ENCODE peak calls at places on chromosomes 11 and 22, in four cellular contexts. N, J, W and Q are unnamed samples. For H3K36me3, the result is how much of the 10 kb centered on the place peaks cover.

GRCh38 chr11:118606844-118607228 is 579 bp upstream of the PHLDB1 start:
- DNase-seq in W (no peak), N (no peak), J (no peak), Q (no peak)

GRCh38 chr22:36761553-36762240 is 14.2 kb downstream of the IFT27 start:
- DNase-seq in W (no peak), N (no peak), J (no peak), Q (no peak)

GRCh38 chr22:32103648-32104326 is 55.3 kb downstream of the C22orf42 start:
- DNase-seq in N (no peak), W (no peak), J (no peak), Q (no peak)

GRCh38 chr11:76523147-76523546 is 78.3 kb downstream of the EMSY start:
- DNase-seq in J (no peak), W (no peak), N (peak), Q (no peak)

GRCh38 chr22:42800731-42801536 is 56.1 kb downstream of the ARFGAP3 start:
- DNase-seq in J (no peak), W (no peak), N (peak), Q (no peak)

GRCh38 chr11:19218801-19219460 is 17.1 kb upstream of the CSRP3 start:
- DNase-seq in J (no peak), W (no peak), N (no peak), Q (no peak)

GRCh38 chr11:6022954-6023353 is 7.6 kb downstream of the OR56A1 start:
- DNase-seq in J (peak), N (peak), W (peak), Q (no peak)

GRCh38 chr11:36509265-36509664 is 807 bp downstream of the TRAF6 start:
- DNase-seq in N (no peak), J (peak), W (no peak), Q (no peak)

GRCh38 chr11:17595526-17596309 is 48.7 kb downstream of the OTOG start:
- DNase-seq in W (no peak), J (no peak), N (no peak), Q (peak)

GRCh38 chr11:117759305-117759704 is 37.7 kb downstream of the DSCAML1 start:
- DNase-seq in J (no peak), N (no peak), W (no peak), Q (peak)

GRCh38 chr11:102225689-102226562 is 91.4 kb upstream of the BIRC3 start:
- DNase-seq in W (no peak), N (peak), J (no peak), Q (no peak)

GRCh38 chr11:62925308-62925707 is 4.1 kb upstream of the CHRM1 start:
- DNase-seq in J (no peak), N (no peak), W (no peak), Q (no peak)

GRCh38 chr22:46150615-46151423 is 493 bp downstream of the PPARA start:
- DNase-seq in J (peak), N (no peak), W (no peak), Q (peak)

GRCh38 chr22:47396105-47396504 is 633.7 kb downstream of the TBC1D22A start:
- DNase-seq in N (no peak), W (no peak), J (no peak), Q (no peak)

GRCh38 chr11:14617241-14618027 is 26.2 kb upstream of the PDE3B start:
- DNase-seq in N (peak), J (no peak), W (no peak), Q (no peak)

GRCh38 chr22:44758354-44758969 is 6.1 kb downstream of the ARHGAP8 start:
- DNase-seq in W (no peak), N (no peak), J (no peak), Q (no peak)

GRCh38 chr11:79119491-79120284 is 321.1 kb downstream of the TENM4 start:
- DNase-seq in W (no peak), J (no peak), N (no peak), Q (no peak)

GRCh38 chr11:116427903-116428637 is 344.7 kb downstream of the BUD13 start:
- DNase-seq in W (no peak), N (peak), J (no peak), Q (no peak)

GRCh38 chr11:45147871-45148270 is 1.4 kb downstream of the PRDM11 start:
- DNase-seq in N (no peak), W (no peak), J (no peak), Q (no peak)

GRCh38 chr11:105861225-105861624 is 160.8 kb downstream of the MSANTD4 start:
- DNase-seq in W (no peak), J (no peak), N (no peak), Q (no peak)
- TF ChIP-seq BRCA1 in W (no peak), J (no peak), N (no peak), Q (no peak)

GRCh38 chr22:19909350-19910179 is 32.0 kb upstream of the COMT start:
- DNase-seq in J (peak), N (peak), W (peak), Q (peak)
- H3K36me3 ChIP-seq in J (under half), N (under half), W (under half), Q (under half)

GRCh38 chr11:1139441-1140066 is 18.2 kb upstream of the MUC5AC start:
- DNase-seq in W (no peak), J (no peak), N (no peak), Q (no peak)
- TF ChIP-seq BRCA1 in W (no peak), J (no peak), N (no peak), Q (no peak)

GRCh38 chr11:71485466-71485865 is 32.5 kb downstream of the NADSYN1 start:
- DNase-seq in N (no peak), W (no peak), J (no peak), Q (no peak)

GRCh38 chr11:71485063-71485399 is 32.0 kb downstream of the NADSYN1 start:
- DNase-seq in W (no peak), J (no peak), N (no peak), Q (no peak)

GRCh38 chr11:71488086-71488967 is 35.3 kb downstream of the NADSYN1 start:
- DNase-seq in N (no peak), W (no peak), J (peak), Q (no peak)

GRCh38 chr11:71484248-71485062 is 31.5 kb downstream of the NADSYN1 start:
- DNase-seq in W (no peak), J (no peak), N (no peak), Q (no peak)

GRCh38 chr11:71486320-71486719 is 33.3 kb downstream of the NADSYN1 start:
- DNase-seq in J (no peak), W (no peak), N (no peak), Q (no peak)
- H3K36me3 ChIP-seq in J (half or more), W (under half), N (under half), Q (under half)

DNA sequence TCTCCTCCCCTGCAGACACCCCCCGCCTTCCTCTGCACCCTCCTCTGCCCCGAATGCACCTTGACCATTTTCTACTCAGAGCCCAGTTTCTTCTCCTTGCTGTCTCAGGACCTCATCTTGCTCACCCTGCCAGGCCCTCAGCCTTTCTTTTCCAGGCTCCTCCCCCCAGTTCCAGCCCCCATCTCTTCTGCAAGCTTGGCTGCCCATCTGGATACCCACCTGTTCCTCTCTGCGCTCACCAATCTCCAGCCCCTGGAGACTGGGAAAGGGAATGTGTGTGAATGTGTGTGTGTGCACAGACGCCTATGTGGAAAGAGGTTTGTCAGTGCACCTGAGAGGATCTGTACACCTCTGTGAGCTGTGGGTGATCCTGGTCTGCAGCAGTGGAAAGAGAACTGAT is 36.4 kb downstream of the SLC22A12 start:
- DNase-seq in W (no peak), J (no peak), N (no peak), Q (no peak)
- TF ChIP-seq BRCA1 in W (no peak), J (no peak), N (no peak), Q (no peak)

DNA sequence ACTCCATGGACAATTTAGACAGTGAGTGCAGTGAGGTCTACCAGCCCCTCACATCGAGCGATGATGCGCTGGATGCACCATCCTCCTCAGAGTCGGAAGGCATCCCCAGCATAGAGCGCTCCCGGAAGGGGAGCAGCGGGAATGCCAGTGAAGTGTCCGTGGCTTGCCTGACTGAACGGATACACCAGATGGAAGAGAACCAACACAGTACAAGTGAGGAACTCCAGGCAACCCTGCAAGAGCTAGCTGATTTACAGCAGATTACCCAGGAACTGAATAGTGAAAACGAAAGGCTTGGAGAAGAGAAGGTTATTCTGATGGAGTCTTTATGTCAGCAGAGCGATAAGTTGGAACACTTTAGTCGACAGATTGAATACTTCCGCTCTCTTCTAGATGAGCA is 51.4 kb downstream of the SPECC1L start:
- DNase-seq in J (no peak), W (no peak), N (no peak), Q (no peak)
- H3K36me3 ChIP-seq in J (under half), W (under half), N (half or more), Q (under half)

DNA sequence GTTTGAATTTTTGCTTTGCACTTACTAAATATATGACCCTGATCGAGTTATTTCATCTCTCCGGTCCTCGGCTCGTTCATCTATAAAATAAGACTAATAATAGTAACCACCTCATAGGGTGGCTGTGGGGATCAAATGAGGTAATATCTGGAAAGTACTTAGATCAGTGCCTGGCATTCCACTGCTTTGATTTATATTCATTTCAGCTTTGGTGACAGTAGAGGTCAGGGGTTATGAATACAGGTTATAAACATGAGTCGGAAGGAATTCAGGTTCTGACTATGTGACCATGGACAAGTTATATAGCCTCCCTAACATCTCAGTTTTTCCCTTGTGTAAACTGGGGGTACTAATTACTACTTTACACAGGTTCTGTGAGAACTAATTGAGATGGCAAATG is 2.8 kb upstream of the TEAD1 start:
- DNase-seq in J (no peak), W (no peak), N (no peak), Q (no peak)
- TF ChIP-seq BRCA1 in J (no peak), W (no peak), N (no peak), Q (no peak)

GRCh38 chr11:10659339-10660216 is 34.0 kb downstream of the IRAG1 start:
- DNase-seq in W (no peak), J (peak), N (peak), Q (no peak)

GRCh38 chr11:10658621-10659338 is 34.8 kb downstream of the IRAG1 start:
- DNase-seq in W (no peak), N (no peak), J (no peak), Q (no peak)

GRCh38 chr11:10663365-10663764 is 30.2 kb downstream of the IRAG1 start:
- DNase-seq in N (no peak), J (no peak), W (no peak), Q (no peak)

GRCh38 chr11:10657308-10658271 is 36.0 kb downstream of the IRAG1 start:
- DNase-seq in N (no peak), J (no peak), W (peak), Q (no peak)

GRCh38 chr11:10660323-10660722 is 33.2 kb downstream of the IRAG1 start:
- DNase-seq in N (no peak), W (no peak), J (no peak), Q (no peak)
- H3K36me3 ChIP-seq in N (under half), W (under half), J (under half), Q (under half)